ENCODE peak calls at places on chromosome 10, in five cellular contexts. I is endothelial cell of umbilical vein, W is HCT116, G is H1, M is SK-N-SH. L is an unnamed sample.
A peak's percentile ranks its signal among the peaks of the same experiment; 100 is the strongest.

GRCh38 chr10:116737582-116738358 is 4.6 kb downstream of the HSPA12A start:
- DNase-seq in G (peak; percentile 55), I (no peak), W (no peak), M (peak; percentile 87), L (peak; percentile 36)

GRCh38 chr10:103534621-103535498 is 41.4 kb downstream of the NEURL1 start:
- DNase-seq in G (no peak), M (peak; percentile 1), W (no peak), I (no peak), L (no peak)

GRCh38 chr10:119489572-119490326 is 52.8 kb downstream of the RGS10 start:
- DNase-seq in W (peak; percentile 32), I (peak; percentile 58), M (peak; percentile 83), G (peak; percentile 98), L (peak; percentile 55)

GRCh38 chr10:133004991-133005390 is 62.6 kb upstream of the CFAP46 start:
- DNase-seq in G (no peak), I (no peak), W (no peak), M (no peak), L (no peak)

GRCh38 chr10:114376523-114376922 is 27.8 kb downstream of the AFAP1L2 start:
- DNase-seq in W (no peak), M (no peak), I (no peak), G (no peak), L (no peak)

GRCh38 chr10:114239117-114239993 is at the start of gene VWA2:
- DNase-seq in M (no peak), W (no peak), I (peak; percentile 16), G (peak; percentile 86), L (peak; percentile 22)

GRCh38 chr10:111531690-111532089 is 454.9 kb downstream of the ADRA2A start:
- DNase-seq in M (no peak), W (no peak), G (no peak), I (no peak), L (no peak)

GRCh38 chr10:106565546-106565945 is 599.0 kb downstream of the SORCS1 start:
- DNase-seq in G (no peak), W (no peak), M (no peak), I (no peak), L (no peak)

GRCh38 chr10:102633282-102633681 is 11.0 kb upstream of the TRIM8 start:
- DNase-seq in W (no peak), I (peak; percentile 97), G (no peak), M (no peak), L (no peak)

GRCh38 chr10:117503170-117503885 is 39.2 kb upstream of the EMX2 start:
- DNase-seq in I (no peak), M (peak; percentile 81), G (no peak), W (no peak), L (no peak)

GRCh38 chr10:13816195-13816926 is 229.6 kb downstream of the PRPF18 start:
- DNase-seq in G (no peak), W (no peak), M (no peak), I (peak; percentile 30), L (no peak)

GRCh38 chr10:114551310-114551972 is 106.6 kb downstream of the ABLIM1 start:
- DNase-seq in I (peak; percentile 93), W (no peak), M (no peak), G (no peak), L (no peak)

GRCh38 chr10:117342638-117343037 is 32.6 kb downstream of the PDZD8 start:
- DNase-seq in M (no peak), G (no peak), W (no peak), I (no peak), L (no peak)

GRCh38 chr10:129161184-129161583 is 305.9 kb upstream of the MGMT start:
- DNase-seq in W (no peak), M (no peak), G (no peak), I (peak; percentile 2), L (no peak)

GRCh38 chr10:119247550-119247894 is 40.2 kb downstream of the GRK5 start:
- DNase-seq in G (no peak), I (no peak), M (no peak), W (no peak), L (no peak)

GRCh38 chr10:110274072-110274627 is 30.6 kb downstream of the SMNDC1 start:
- DNase-seq in W (no peak), M (no peak), I (no peak), G (no peak), L (no peak)

GRCh38 chr10:99529483-99530107 is 3.1 kb upstream of the NKX2-3 start:
- DNase-seq in G (no peak), I (no peak), M (no peak), W (no peak), L (no peak)
- H3K4me2 ChIP-seq in G (peak overlapping the region; percentile 61), I (no peak overlapping the region), M (no peak overlapping the region), W (no peak overlapping the region), L (no peak overlapping the region)

DNA sequence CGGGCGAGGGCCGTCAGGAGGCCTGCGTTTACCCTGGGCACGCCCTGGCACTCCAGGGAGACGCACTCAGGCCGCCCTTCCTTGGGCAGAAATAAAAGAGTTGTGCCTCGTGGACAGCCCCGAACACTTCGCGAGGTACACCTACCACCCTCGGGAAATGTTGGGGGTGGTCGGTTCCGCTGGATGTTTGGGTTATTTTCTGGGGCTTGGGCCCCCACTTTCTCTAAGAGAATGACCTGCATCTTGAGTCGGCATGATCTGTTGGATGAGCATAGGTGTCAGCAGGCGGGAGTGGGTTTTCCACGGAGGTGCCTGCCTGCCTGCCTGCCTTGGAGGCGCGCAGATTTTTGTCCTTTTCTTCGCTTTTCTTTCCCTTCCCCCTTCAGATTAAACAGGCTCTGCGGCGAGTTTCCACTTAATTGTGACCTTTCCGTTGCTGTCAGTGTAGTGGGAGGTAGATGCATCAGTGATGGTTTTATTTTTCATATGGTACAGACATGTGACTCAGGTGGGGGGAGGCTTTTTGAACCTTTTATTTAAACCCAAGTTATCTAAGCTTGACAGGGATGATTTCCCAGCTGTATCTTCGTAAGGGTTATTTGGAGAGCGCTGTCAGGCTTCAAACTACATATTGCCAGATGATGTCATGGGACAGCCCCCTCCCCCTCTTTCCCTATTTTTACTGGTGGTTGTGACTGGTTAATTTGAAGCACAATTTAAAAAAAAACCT is 659 bp downstream of the HECTD2 start:
- DNase-seq in I (peak; percentile 57), M (peak; percentile 22), G (no peak), W (no peak), L (no peak)
- TF ChIP-seq MAX in I (no peak), M (no peak), G (no peak), W (peak; percentile 56), L (peak; percentile 33)

GRCh38 chr10:86955501-86956194 is 1.8 kb downstream of the MMRN2 start:
- DNase-seq in G (peak; percentile 55), M (no peak), I (peak; percentile 38), W (no peak), L (no peak)
- H3K4me2 ChIP-seq in G (peak overlapping the region; percentile 46), M (no peak overlapping the region), I (peak overlapping the region; percentile 70), W (no peak overlapping the region), L (no peak overlapping the region)

GRCh38 chr10:61621538-61622150 is 41.1 kb upstream of the CABCOCO1 start:
- DNase-seq in I (peak; percentile 78), G (no peak), M (no peak), W (no peak), L (no peak)
- TF ChIP-seq MAX in I (no peak), G (no peak), M (no peak), W (no peak), L (no peak)

GRCh38 chr10:50603151-50603850 is 20.5 kb downstream of the SGMS1 start:
- DNase-seq in I (no peak), G (no peak), M (no peak), W (no peak), L (no peak)

GRCh38 chr10:50604049-50604640 is 19.6 kb downstream of the SGMS1 start:
- DNase-seq in I (no peak), M (no peak), G (no peak), W (no peak), L (no peak)

GRCh38 chr10:50605280-50606270 is 18.2 kb downstream of the SGMS1 start:
- DNase-seq in W (no peak), I (peak; percentile 84), M (no peak), G (no peak), L (peak; percentile 24)

GRCh38 chr10:50607526-50607925 is 16.2 kb downstream of the SGMS1 start:
- DNase-seq in I (no peak), G (no peak), M (no peak), W (no peak), L (no peak)

GRCh38 chr10:50604823-50605222 is 18.9 kb downstream of the SGMS1 start:
- DNase-seq in G (no peak), M (no peak), I (peak; percentile 78), W (no peak), L (no peak)
- H3K4me2 ChIP-seq in G (no peak overlapping the region), M (peak overlapping the region; percentile 80), I (peak overlapping the region; percentile 64), W (peak overlapping the region; percentile 22), L (peak overlapping the region; percentile 69)

GRCh38 chr10:43963793-43964425 is 315.2 kb upstream of the ZNF32 start:
- DNase-seq in W (no peak), I (no peak), M (no peak), G (peak; percentile 13), L (no peak)
- TF ChIP-seq MAX in W (no peak), I (no peak), M (no peak), G (no peak), L (no peak)

L was measured in A549.